ENCODE peak calls at places on chromosome 6, in four cellular contexts. Q is lower lobe of right lung; N is cardiac fibroblast; C is CD8-positive, alpha-beta T cell. R is an unnamed sample.
A peak's percentile ranks its signal among the peaks of the same experiment; 100 is the strongest.

GRCh38 chr6:104771258-104771832 is 88.4 kb downstream of the HACE1 start:
- DNase-seq in C (no peak), N (peak; percentile 67), Q (no peak), R (no peak)

GRCh38 chr6:158718431-158719126 is 68.7 kb downstream of the SYTL3 start:
- DNase-seq in Q (no peak), N (peak; percentile 48), C (no peak), R (peak; percentile 68)

GRCh38 chr6:133248241-133249001 is 7.3 kb downstream of the EYA4 start:
- DNase-seq in N (peak; percentile 35), Q (no peak), C (no peak), R (no peak)

GRCh38 chr6:46948699-46949098 is 27.0 kb upstream of the ADGRF5 start:
- DNase-seq in Q (no peak), N (peak; percentile 94), C (no peak), R (no peak)

GRCh38 chr6:159052720-159053119 is 7.9 kb upstream of the TAGAP start:
- DNase-seq in N (no peak), C (no peak), Q (no peak), R (no peak)

GRCh38 chr6:46279874-46280273 is 109.1 kb upstream of the ENPP5 start:
- DNase-seq in N (peak; percentile 42), C (no peak), Q (no peak), R (no peak)

GRCh38 chr6:111938710-111939109 is 65.5 kb upstream of the FYN start:
- DNase-seq in Q (no peak), N (peak; percentile 20), C (no peak), R (no peak)

GRCh38 chr6:166330612-166331011 is 11.7 kb downstream of the SFT2D1 start:
- DNase-seq in Q (no peak), C (no peak), N (peak; percentile 58), R (peak; percentile 93)

GRCh38 chr6:81130071-81130470 is 622.4 kb downstream of the TENT5A start:
- DNase-seq in N (no peak), Q (no peak), C (no peak), R (no peak)

GRCh38 chr6:146470091-146470770 is 73.4 kb upstream of the RAB32 start:
- DNase-seq in N (no peak), Q (no peak), C (no peak), R (no peak)

GRCh38 chr6:2659882-2660281 is 90.8 kb downstream of the MYLK4 start:
- DNase-seq in Q (no peak), C (no peak), N (no peak), R (no peak)

GRCh38 chr6:165045631-165046030 is 263.8 kb downstream of the C6orf118 start:
- DNase-seq in C (no peak), Q (no peak), N (no peak), R (no peak)

GRCh38 chr6:2782356-2782708 is 17.1 kb downstream of the WRNIP1 start:
- DNase-seq in N (no peak), Q (no peak), C (no peak), R (no peak)

GRCh38 chr6:127124196-127124595 is 5.7 kb downstream of the RSPO3 start:
- DNase-seq in C (no peak), Q (no peak), N (no peak), R (no peak)

GRCh38 chr6:126955621-126956020 is 162.8 kb upstream of the RSPO3 start:
- DNase-seq in Q (no peak), N (no peak), C (no peak), R (no peak)

GRCh38 chr6:5995705-5996686 is 10.7 kb downstream of the NRN1 start:
- DNase-seq in C (no peak), N (peak; percentile 39), Q (peak; percentile 75), R (peak; percentile 99)

GRCh38 chr6:107235521-107235920 is 120.2 kb upstream of the BEND3 start:
- DNase-seq in C (no peak), Q (no peak), N (peak; percentile 67), R (no peak)

GRCh38 chr6:159117541-159117940 is 51.7 kb upstream of the FNDC1 start:
- DNase-seq in C (no peak), Q (no peak), N (no peak), R (no peak)

GRCh38 chr6:43724914-43725642 is 37.5 kb upstream of the MRPS18A start:
- DNase-seq in C (peak; percentile 89), Q (peak; percentile 96), N (peak; percentile 99), R (no peak)

GRCh38 chr6:32854376-32855178 is 585 bp downstream of the PSMB9 start:
- DNase-seq in N (peak; percentile 42), C (peak; percentile 72), Q (peak; percentile 61), R (no peak)

GRCh38 chr6:72950114-72950860 is 275.0 kb downstream of the KHDC1L start:
- DNase-seq in C (no peak), Q (no peak), N (peak; percentile 72), R (no peak)

GRCh38 chr6:160088069-160088773 is 33.4 kb upstream of the SLC22A1 start:
- DNase-seq in N (peak; percentile 86), C (no peak), Q (no peak), R (peak; percentile 21)

GRCh38 chr6:43714311-43715055 is 26.9 kb upstream of the MRPS18A start:
- DNase-seq in N (peak; percentile 72), C (no peak), Q (no peak), R (no peak)

GRCh38 chr6:44486002-44486421 is 98.5 kb downstream of the CDC5L start:
- DNase-seq in N (no peak), Q (no peak), C (no peak), R (no peak)

GRCh38 chr6:107600111-107600510 is 110.2 kb downstream of the SOBP start:
- DNase-seq in Q (no peak), N (no peak), C (no peak), R (no peak)

GRCh38 chr6:130183271-130184222 is 39.2 kb downstream of the SAMD3 start:
- DNase-seq in N (no peak), Q (no peak), C (peak; percentile 78), R (no peak)

GRCh38 chr6:21935561-21936028 is 342.0 kb downstream of the SOX4 start:
- DNase-seq in Q (no peak), N (peak; percentile 63), C (no peak), R (peak; percentile 70)

GRCh38 chr6:2179950-2180349 is 65.5 kb downstream of the GMDS start:
- DNase-seq in Q (no peak), N (peak; percentile 70), C (no peak), R (no peak)

GRCh38 chr6:107114872-107115694 is at the start of gene BEND3:
- DNase-seq in Q (peak; percentile 65), N (peak; percentile 28), C (peak; percentile 55), R (peak; percentile 52)

GRCh38 chr6:37868447-37868825 is 48.9 kb downstream of the ZFAND3 start:
- DNase-seq in C (no peak), Q (no peak), N (peak; percentile 66), R (no peak)

DNA sequence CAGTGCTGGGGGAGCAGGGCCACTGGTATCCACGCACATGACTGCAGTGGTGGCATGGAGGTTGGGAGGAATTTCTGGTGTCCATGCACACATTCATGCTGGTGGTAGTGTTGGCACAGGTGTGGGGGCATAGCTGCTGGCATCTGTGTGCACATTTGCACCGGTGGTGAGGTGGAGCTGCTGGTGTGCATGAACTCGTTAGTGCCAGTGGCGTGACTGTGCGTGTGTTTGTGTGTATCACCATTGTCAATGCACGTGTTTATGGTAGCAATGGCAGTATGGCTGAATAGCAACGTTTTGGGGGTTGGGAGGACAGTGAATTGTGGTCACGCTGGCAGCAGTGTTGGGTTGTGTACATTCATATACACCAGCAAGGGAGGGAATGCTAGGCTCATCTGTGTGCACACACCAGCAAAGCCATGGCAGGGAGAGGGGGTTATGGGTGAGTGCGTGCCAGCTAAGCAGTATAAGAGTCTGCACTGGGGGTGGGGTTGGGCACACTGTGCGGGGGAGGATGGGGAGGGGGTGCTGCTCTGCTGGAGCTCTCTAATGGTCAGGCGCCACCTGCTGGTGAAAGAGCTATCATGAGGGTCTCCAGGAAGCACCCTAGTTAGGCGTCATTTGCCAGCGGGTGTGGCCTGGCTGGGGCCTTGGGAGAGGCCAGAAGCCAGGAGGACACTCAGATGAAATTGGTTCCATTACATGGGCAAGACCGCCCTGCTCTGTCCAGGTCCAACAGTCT is 626.1 kb upstream of the ID4 start:
- DNase-seq in N (no peak), C (no peak), Q (no peak), R (peak; percentile 91)
- TF ChIP-seq CTCF in N (no peak), C (no peak), Q (no peak), R (peak; percentile 85)

DNA sequence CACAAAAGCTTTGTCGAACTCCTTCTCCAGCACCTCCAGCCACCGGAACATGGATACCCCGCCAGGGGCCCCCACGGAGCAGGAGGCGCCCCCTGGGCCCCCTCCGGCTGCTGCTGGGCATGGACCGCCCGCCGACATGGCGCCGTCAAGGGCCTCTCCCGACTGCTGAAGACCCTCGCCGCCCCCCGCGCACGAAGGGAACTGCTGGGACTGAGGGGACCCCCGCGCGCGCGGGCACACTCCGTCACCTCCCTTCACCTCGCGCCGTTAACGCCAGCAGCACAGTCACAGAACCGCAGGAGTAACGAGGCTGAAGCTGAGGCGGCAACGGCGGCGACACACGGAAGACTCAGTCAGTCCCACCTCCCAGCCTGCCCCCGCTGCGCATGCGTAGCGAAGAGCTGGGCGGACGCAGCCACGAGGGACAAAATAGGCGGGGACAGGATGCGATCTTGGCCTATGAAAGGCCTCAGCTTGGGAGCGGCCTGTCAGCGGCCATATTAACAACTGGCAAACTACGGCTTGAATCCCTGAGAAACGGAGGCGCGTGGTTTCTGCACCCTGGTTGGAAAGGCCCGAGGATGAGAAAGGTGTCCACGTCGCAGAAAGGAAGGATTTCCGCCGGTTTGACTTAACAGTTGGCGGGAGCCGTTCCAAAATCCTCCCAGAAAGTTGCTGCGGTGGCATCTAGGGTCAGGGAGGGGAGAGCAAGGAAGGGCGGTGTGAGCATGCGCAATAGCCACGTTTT is at the start of gene GOPC:
- DNase-seq in N (peak; percentile 99), C (peak; percentile 98), Q (peak; percentile 97), R (peak; percentile 96)
- TF ChIP-seq CTCF in N (no peak), C (no peak), Q (peak; percentile 21), R (peak; percentile 51)

DNA sequence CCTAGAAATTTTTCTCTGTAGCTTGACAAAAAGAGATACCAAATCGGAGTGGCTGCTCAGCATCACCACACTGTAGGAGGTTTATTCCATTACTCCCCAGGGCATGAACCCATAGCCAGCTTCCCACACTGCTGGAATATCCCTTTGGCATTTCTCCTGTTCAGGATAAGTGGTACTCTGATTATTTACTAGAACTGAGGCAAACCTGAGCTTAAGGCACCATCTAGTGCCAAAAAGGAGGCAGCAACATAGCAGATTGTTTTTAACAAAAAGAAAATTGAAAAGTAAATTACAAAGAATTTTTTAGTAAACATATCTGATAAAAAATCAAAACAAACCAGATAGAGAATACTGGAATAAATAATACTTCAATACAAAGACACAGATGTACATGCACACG is 181.7 kb downstream of the WDR27 start:
- DNase-seq in N (peak; percentile 71), C (no peak), Q (no peak), R (no peak)
- TF ChIP-seq CTCF in N (peak; percentile 56), C (no peak), Q (no peak), R (no peak)

DNA sequence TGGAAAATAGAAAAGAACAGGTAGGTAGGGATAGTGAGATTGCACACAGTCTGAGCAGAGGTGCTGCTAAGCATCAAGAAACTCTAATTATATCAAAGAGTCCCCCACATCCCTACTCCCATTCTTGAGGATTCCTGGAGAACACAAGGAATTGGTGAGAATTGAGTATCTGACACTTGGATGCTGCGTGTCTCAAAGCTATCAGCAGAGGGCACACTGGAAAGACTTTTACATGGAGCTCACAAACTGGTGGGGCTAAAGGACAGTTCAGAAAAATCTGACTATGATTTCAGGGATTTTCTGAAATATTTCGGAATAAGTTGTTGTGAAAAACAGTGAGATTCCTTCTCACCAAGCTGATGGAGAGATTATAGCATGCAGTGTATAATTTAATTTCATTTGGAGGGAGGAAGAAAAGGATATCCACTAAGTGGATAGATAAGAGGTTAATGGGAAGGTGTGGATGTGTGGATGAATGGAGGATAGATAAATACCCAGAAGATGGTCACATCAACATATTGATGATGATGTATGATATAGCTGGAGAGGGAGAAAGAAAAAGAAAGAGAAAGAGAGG is 215.4 kb upstream of the DEFB112 start:
- DNase-seq in N (no peak), C (no peak), Q (no peak), R (peak; percentile 31)
- TF ChIP-seq CTCF in N (peak; percentile 12), C (no peak), Q (no peak), R (peak; percentile 79)

R was measured in WERI-Rb-1.